ENCODE peak calls at places on chromosome 4, in eight cellular contexts. J is transverse colon; E is activated naive CD8-positive, alpha-beta T cell treated with anti-CD3 and anti-CD28 coated beads, Interleukin-2, amount 50 U/mL, for 24 hours; Z is effector memory CD4-positive, alpha-beta T cell; Y is psoas muscle; X is epithelial cell of esophagus; H is NT2/D1; B is GM03348. R is an unnamed sample.

GRCh38 chr4:185243879-185244278 is 34.5 kb downstream of the SNX25 start:
- DNase-seq in H (no peak), Z (no peak), J (no peak), E (no peak), Y (no peak), B (no peak), X (no peak), R (no peak)

GRCh38 chr4:186712690-186713089 is 11.0 kb downstream of the FAT1 start:
- DNase-seq in X (peak), B (no peak), Y (no peak), E (no peak), H (no peak), J (no peak), Z (no peak), R (no peak)

GRCh38 chr4:6662591-6662990 is 22.1 kb downstream of the MRFAP1 start:
- DNase-seq in X (no peak), B (no peak), Z (no peak), H (no peak), E (no peak), J (no peak), Y (no peak), R (no peak)

GRCh38 chr4:40241936-40242590 is 45.2 kb downstream of the RHOH start:
- DNase-seq in H (no peak), X (no peak), J (no peak), E (peak), B (no peak), Z (peak), Y (no peak), R (no peak)

GRCh38 chr4:12421364-12421763 is 992.7 kb upstream of the HS3ST1 start:
- DNase-seq in J (no peak), Y (no peak), X (peak), B (no peak), Z (no peak), E (no peak), H (no peak), R (no peak)

GRCh38 chr4:84726356-84726755 is 143.4 kb downstream of the CDS1 start:
- DNase-seq in H (no peak), Z (no peak), B (peak), X (no peak), J (no peak), Y (no peak), E (no peak), R (no peak)

GRCh38 chr4:180710643-180711337 is 1532.4 kb upstream of the TENM3 start:
- DNase-seq in H (no peak), X (no peak), Z (no peak), J (no peak), B (no peak), E (no peak), Y (no peak), R (peak)

GRCh38 chr4:41957634-41958033 is 22.4 kb downstream of the TMEM33 start:
- DNase-seq in E (no peak), J (no peak), H (no peak), B (no peak), X (peak), Z (no peak), Y (no peak), R (no peak)

GRCh38 chr4:97953171-97953570 is 190.1 kb downstream of the STPG2 start:
- DNase-seq in X (no peak), Y (no peak), Z (no peak), E (no peak), J (no peak), H (no peak), B (no peak), R (no peak)

GRCh38 chr4:37827030-37827705 is 682 bp downstream of the PGM2 start:
- DNase-seq in H (no peak), J (peak), Y (no peak), X (peak), B (peak), E (peak), Z (no peak), R (peak)

GRCh38 chr4:54553001-54553400 is 104.8 kb upstream of the KIT start:
- DNase-seq in Z (no peak), B (peak), J (no peak), E (no peak), H (no peak), X (no peak), Y (no peak), R (no peak)

GRCh38 chr4:76984788-76985211 is 35.2 kb downstream of the SEPTIN11 start:
- DNase-seq in B (peak), Y (peak), H (no peak), X (peak), E (no peak), J (peak), Z (no peak), R (peak)

GRCh38 chr4:152478456-152479237 is 57.2 kb downstream of the FBXW7 start:
- DNase-seq in X (no peak), Z (no peak), H (no peak), B (no peak), J (no peak), Y (no peak), E (no peak), R (no peak)

GRCh38 chr4:8910822-8911310 is 39.2 kb upstream of the HMX1 start:
- DNase-seq in H (no peak), E (no peak), Y (no peak), X (no peak), Z (no peak), J (no peak), B (no peak), R (no peak)

GRCh38 chr4:133062851-133063250 is 86.2 kb upstream of the PCDH10 start:
- DNase-seq in Z (no peak), H (no peak), E (no peak), Y (no peak), X (peak), J (no peak), B (no peak), R (peak)

GRCh38 chr4:94588900-94589693 is 137.4 kb downstream of the PDLIM5 start:
- DNase-seq in Z (no peak), B (peak), H (no peak), J (no peak), X (no peak), E (no peak), Y (no peak), R (no peak)

GRCh38 chr4:81038636-81039350 is 8.3 kb downstream of the BMP3 start:
- DNase-seq in X (no peak), Z (no peak), J (no peak), Y (no peak), B (peak), E (no peak), H (no peak), R (no peak)

GRCh38 chr4:157220026-157220881 is at the start of gene GRIA2:
- DNase-seq in B (peak), Z (no peak), Y (peak), E (peak), H (peak), X (peak), J (no peak), R (peak)

GRCh38 chr4:21413807-21414370 is 534.7 kb downstream of the KCNIP4 start:
- DNase-seq in Y (no peak), B (no peak), X (no peak), E (no peak), H (no peak), J (no peak), Z (no peak), R (no peak)

GRCh38 chr4:26838055-26838842 is 22.4 kb upstream of the STIM2 start:
- DNase-seq in J (no peak), Z (no peak), X (no peak), E (no peak), Y (no peak), H (no peak), B (no peak), R (no peak)

GRCh38 chr4:172352351-172352750 is 539.1 kb downstream of the GALNTL6 start:
- DNase-seq in H (no peak), Y (no peak), J (no peak), Z (no peak), B (no peak), X (no peak), E (no peak), R (no peak)

GRCh38 chr4:16894406-16894805 is 4.0 kb downstream of the LDB2 start:
- DNase-seq in X (no peak), H (no peak), E (no peak), Z (no peak), Y (no peak), B (peak), J (no peak), R (no peak)

GRCh38 chr4:147731611-147732515 is at the start of gene ARHGAP10:
- DNase-seq in H (no peak), Y (peak), B (peak), Z (peak), E (peak), X (peak), J (peak), R (peak)

R was measured in foreskin keratinocyte.